ENCODE peak calls at places on chromosomes 3 and 15, in ten cellular contexts. F is GM23338, W is hepatocyte, R is OCI-LY7, S is MM.1S, C is PC-9, X is SK-N-SH, A is PC-3, P is HCT116, D is Karpas-422. Q is an unnamed sample.

GRCh38 chr3:80733522-80734176 is 965.9 kb upstream of the ROBO1 start:
- DNase-seq in A (peak; percentile 57), S (no peak), F (no peak), R (no peak), C (peak; percentile 96), X (no peak), P (no peak), W (peak; percentile 82), D (peak; percentile 82), Q (peak; percentile 42)

GRCh38 chr3:106251160-106251892 is 382.5 kb upstream of the CBLB start:
- DNase-seq in R (no peak), F (no peak), P (no peak), X (no peak), W (no peak), C (peak; percentile 49), D (no peak), A (peak; percentile 69), S (no peak), Q (no peak)

GRCh38 chr3:6928064-6928463 is 67.1 kb downstream of the GRM7 start:
- DNase-seq in C (no peak), R (no peak), X (no peak), A (peak; percentile 46), F (no peak), S (no peak), W (no peak), D (no peak), P (no peak), Q (no peak)

GRCh38 chr15:61657461-61657860 is 402.8 kb downstream of the VPS13C start:
- DNase-seq in W (no peak), S (no peak), R (no peak), X (no peak), D (no peak), C (no peak), P (no peak), A (no peak), F (no peak), Q (no peak)

GRCh38 chr3:151135548-151136337 is 50.3 kb downstream of the MED12L start:
- DNase-seq in A (peak; percentile 35), X (no peak), D (no peak), W (no peak), P (no peak), C (peak; percentile 40), R (no peak), S (peak; percentile 69), F (no peak), Q (no peak)

GRCh38 chr3:61926913-61927312 is 365.5 kb downstream of the PTPRG start:
- DNase-seq in C (no peak), R (no peak), S (no peak), A (no peak), W (no peak), P (no peak), D (no peak), F (no peak), X (no peak), Q (peak; percentile 73)

GRCh38 chr3:153438275-153438674 is 276.2 kb downstream of the RAP2B start:
- DNase-seq in S (no peak), X (no peak), D (no peak), P (no peak), W (no peak), F (no peak), A (no peak), R (no peak), C (no peak), Q (no peak)

GRCh38 chr3:34444137-34444536 is 645.7 kb downstream of the PDCD6IP start:
- DNase-seq in A (no peak), X (no peak), W (no peak), R (no peak), P (no peak), D (no peak), C (no peak), S (no peak), F (no peak), Q (no peak)

GRCh38 chr15:36590838-36591237 is 11.4 kb downstream of the CDIN1 start:
- DNase-seq in S (peak; percentile 58), P (no peak), C (no peak), F (no peak), A (peak; percentile 95), X (no peak), D (no peak), R (no peak), W (no peak), Q (peak; percentile 79)

GRCh38 chr3:77038928-77039605 is 832 bp upstream of the ROBO2 start:
- DNase-seq in C (no peak), F (peak; percentile 52), R (no peak), X (no peak), A (no peak), P (no peak), D (no peak), S (no peak), W (peak; percentile 31), Q (peak; percentile 32)

GRCh38 chr3:55481067-55481917 is 5.8 kb downstream of the WNT5A start:
- DNase-seq in W (peak; percentile 69), X (peak; percentile 83), F (peak; percentile 48), A (peak; percentile 33), P (no peak), R (no peak), D (no peak), C (no peak), S (no peak), Q (peak; percentile 91)

GRCh38 chr3:140050977-140051957 is 116.3 kb downstream of the CLSTN2 start:
- DNase-seq in A (no peak), F (peak; percentile 60), S (no peak), W (no peak), R (no peak), X (peak; percentile 49), D (peak; percentile 45), C (no peak), P (peak; percentile 21), Q (peak; percentile 15)

DNA sequence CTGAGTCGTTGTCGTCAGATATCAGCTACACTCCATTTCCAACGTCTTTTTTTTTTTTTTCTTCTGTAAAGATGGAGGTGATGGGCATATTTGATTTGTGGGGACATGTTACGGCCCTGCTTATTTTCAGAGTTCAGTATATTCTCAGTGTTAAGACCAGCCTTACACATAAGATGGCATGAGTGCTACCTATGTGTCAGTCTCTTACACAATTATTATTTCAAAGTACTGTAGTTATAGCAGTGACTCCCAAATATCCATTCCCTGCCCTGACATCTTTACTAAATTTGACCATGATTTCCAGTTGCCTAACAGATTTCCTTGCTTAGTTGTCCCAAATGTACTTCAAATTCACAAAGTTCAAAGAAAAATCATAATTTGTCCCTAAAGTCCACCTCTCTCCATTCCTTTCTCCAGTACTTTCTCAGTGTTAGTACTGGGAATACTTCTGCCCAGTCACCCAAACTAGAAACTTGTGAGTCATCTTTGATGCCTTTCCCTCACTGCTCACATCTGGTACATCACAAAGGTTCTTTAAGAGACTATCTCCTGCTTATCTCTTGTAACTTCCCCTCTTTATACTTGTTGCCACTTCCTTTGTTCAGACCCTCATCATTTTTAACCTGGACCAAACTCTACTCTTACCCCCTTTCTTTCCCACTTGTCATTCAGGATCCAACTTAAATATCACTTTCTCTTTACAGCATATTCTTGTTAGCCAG is 67.0 kb downstream of the ZNF609 start:
- DNase-seq in F (no peak), A (peak; percentile 17), X (no peak), W (no peak), D (no peak), P (no peak), S (no peak), R (no peak), C (no peak), Q (peak; percentile 85)
- H4K20me1 ChIP-seq in F (peaks cover 62% of the 10 kb centered on the region), A (no peaks in the 10 kb centered on the region), X (peaks cover 15% of the 10 kb centered on the region), W (peaks cover 38% of the 10 kb centered on the region), D (peaks cover 4% of the 10 kb centered on the region), P (no peaks in the 10 kb centered on the region), S (no peaks in the 10 kb centered on the region), R (peaks cover 14% of the 10 kb centered on the region), C (peaks cover 11% of the 10 kb centered on the region), Q (peaks cover 9% of the 10 kb centered on the region)

DNA sequence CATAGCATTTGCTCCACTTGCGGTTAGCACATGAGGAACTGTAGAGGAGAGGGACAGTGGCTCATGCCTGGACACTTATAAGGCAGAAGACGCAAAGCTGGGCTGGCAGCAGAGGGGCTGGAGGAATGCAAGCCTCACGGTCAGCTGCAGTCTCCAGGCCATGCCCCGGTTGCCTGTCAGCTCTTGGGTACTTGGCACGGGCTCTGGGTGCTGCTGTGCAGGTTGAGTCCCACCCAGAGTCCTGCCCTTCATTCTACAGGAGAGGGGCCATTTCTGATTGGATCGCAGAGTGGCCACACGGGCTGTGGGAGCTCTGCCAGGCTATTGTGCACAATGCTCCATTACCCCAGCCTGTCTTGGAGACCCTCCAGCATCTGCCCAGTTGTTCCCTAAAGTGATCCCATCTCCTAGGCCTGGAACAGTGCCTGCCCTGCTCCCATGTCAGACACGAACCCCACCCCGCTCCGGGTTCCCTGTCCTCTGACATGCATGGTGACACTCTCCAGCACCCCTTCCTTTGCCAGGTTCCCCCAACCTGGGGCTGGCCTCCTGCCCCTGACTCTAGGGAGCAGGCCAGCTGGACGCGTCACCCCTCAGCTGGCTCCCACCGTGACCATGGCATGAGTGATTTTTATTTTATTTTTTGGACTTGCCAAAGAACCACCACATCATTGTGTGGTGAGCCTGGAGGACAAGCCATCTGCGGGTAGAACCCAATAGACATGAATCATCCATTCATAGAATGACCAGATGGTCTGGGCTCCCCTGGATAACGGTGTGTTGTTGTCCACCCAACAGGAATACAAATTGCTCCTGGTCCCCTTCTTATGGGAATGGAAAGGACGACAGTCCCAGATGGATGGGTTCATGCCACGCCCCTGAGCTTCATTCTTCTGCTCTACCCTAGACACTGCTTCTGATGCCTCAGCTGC is 51.0 kb upstream of the KLF13 start:
- DNase-seq in P (no peak), R (no peak), C (no peak), A (no peak), F (no peak), D (no peak), W (no peak), S (no peak), X (peak; percentile 10), Q (no peak)
- H3K9me2 ChIP-seq in P (no peaks in the 10 kb centered on the region), R (no peaks in the 10 kb centered on the region), C (no peaks in the 10 kb centered on the region), A (no peaks in the 10 kb centered on the region), F (peaks cover 2% of the 10 kb centered on the region), D (no peaks in the 10 kb centered on the region), W (no peaks in the 10 kb centered on the region), S (no peaks in the 10 kb centered on the region), X (no peaks in the 10 kb centered on the region), Q (no peaks in the 10 kb centered on the region)

DNA sequence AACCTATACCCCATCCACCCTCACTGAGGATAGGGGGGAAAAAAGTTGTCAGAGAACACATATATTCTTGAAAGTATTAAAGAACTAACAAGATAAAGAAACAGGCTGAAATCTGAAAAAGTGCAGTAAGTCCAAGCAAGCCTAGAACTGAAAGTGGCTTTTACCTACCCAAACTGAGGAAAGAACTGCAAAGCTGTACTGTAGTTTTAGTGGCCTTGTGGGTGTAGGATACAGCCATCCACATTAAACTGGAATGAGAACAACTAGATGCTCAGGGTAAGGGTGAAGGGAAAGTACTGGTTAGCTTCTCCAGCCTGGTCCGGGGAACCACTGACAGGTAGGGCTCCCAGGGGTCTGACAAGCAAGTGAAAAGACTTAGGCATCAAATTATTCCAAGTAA is 10.1 kb downstream of the UBP1 start:
- DNase-seq in S (no peak), W (no peak), R (no peak), C (no peak), X (no peak), D (no peak), A (no peak), P (no peak), F (no peak), Q (no peak)
- H4K20me1 ChIP-seq in S (peaks cover 18% of the 10 kb centered on the region), W (peaks cover 88% of the 10 kb centered on the region), R (peaks cover 44% of the 10 kb centered on the region), C (no peaks in the 10 kb centered on the region), X (peaks cover 97% of the 10 kb centered on the region), D (peaks cover 73% of the 10 kb centered on the region), A (peaks cover 58% of the 10 kb centered on the region), P (peaks cover 36% of the 10 kb centered on the region), F (peaks cover 70% of the 10 kb centered on the region), Q (peaks cover 28% of the 10 kb centered on the region)

DNA sequence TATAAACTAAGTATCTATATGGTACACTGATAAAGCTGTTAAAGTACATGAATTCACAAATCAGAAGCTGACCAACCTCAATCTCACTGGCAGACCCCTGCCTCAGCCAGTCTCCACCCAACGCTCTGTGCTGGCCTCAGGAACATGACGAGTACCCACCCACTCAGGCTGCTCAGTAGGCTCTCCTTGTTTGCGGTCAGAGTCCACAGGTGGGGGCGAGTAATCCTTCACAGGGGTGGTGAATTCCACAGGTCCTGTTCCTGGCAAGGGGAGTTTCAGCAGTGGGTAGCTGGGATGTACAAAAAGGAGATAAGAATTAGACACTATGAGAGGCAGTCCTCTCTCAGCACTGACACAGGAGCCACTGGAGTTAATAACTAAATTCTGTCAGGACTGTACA is 40.9 kb downstream of the SCAP start:
- DNase-seq in C (no peak), S (no peak), P (no peak), A (no peak), W (no peak), R (no peak), F (no peak), D (no peak), X (no peak), Q (no peak)
- H3K9me2 ChIP-seq in C (no peaks in the 10 kb centered on the region), S (no peaks in the 10 kb centered on the region), P (no peaks in the 10 kb centered on the region), A (no peaks in the 10 kb centered on the region), W (no peaks in the 10 kb centered on the region), R (no peaks in the 10 kb centered on the region), F (no peaks in the 10 kb centered on the region), D (no peaks in the 10 kb centered on the region), X (no peaks in the 10 kb centered on the region), Q (no peaks in the 10 kb centered on the region)

Q was measured in GM23248.